ENCODE peak calls at places on chromosomes 12 and 14, in ten cellular contexts. G is A549, J is AG10803, W is GM20000, C is AG04450, B is PC-9, D is cardiac muscle cell, T is tibial artery, E is transverse colon, M is GM06990. F is an unnamed sample.
A peak's percentile ranks its signal among the peaks of the same experiment; 100 is the strongest.

GRCh38 chr12:131853832-131854797 is 25.9 kb downstream of the MMP17 start:
- DNase-seq in G (peak; percentile 66), J (no peak), W (no peak), C (no peak), B (no peak), D (no peak), T (no peak), E (no peak), M (no peak), F (no peak)

GRCh38 chr12:53737951-53738833 is 10.9 kb upstream of the CALCOCO1 start:
- DNase-seq in G (no peak), J (no peak), W (no peak), C (no peak), B (no peak), D (no peak), T (no peak), E (peak; percentile 35), M (no peak), F (no peak)

GRCh38 chr12:115233891-115234543 is 550.0 kb upstream of the TBX3 start:
- DNase-seq in G (no peak), J (no peak), W (no peak), C (no peak), B (no peak), D (peak; percentile 42), T (no peak), E (no peak), M (no peak), F (no peak)

GRCh38 chr12:111330800-111331752 is 37.8 kb downstream of the PHETA1 start:
- DNase-seq in G (peak; percentile 74), J (peak; percentile 54), W (peak; percentile 59), C (peak; percentile 3), B (no peak), D (peak; percentile 56), T (no peak), E (no peak), M (no peak), F (peak; percentile 59)

GRCh38 chr12:79844693-79845092 is 90.2 kb downstream of the PPP1R12A start:
- DNase-seq in G (peak; percentile 74), J (peak; percentile 67), W (no peak), C (peak; percentile 45), B (peak; percentile 58), D (no peak), T (no peak), E (no peak), M (no peak), F (no peak)

GRCh38 chr14:81169711-81170103 is 51.1 kb downstream of the GTF2A1 start:
- DNase-seq in G (no peak), J (peak; percentile 31), W (no peak), C (no peak), B (no peak), D (peak; percentile 3), T (peak; percentile 83), E (peak; percentile 70), M (no peak), F (peak; percentile 14)

GRCh38 chr14:88729159-88729558 is 63.6 kb downstream of the EML5 start:
- DNase-seq in G (peak; percentile 13), J (no peak), W (no peak), C (no peak), B (no peak), D (no peak), T (no peak), E (no peak), M (no peak), F (no peak)

GRCh38 chr14:45169906-45170305 is 34.2 kb downstream of the FANCM start:
- DNase-seq in G (no peak), J (no peak), W (no peak), C (no peak), B (no peak), D (no peak), T (no peak), E (no peak), M (no peak), F (no peak)

GRCh38 chr12:51910691-51911090 is 3.4 kb downstream of the ACVRL1 start:
- DNase-seq in G (no peak), J (no peak), W (no peak), C (no peak), B (no peak), D (no peak), T (no peak), E (no peak), M (no peak), F (no peak)

GRCh38 chr12:125744201-125744600 is 679.0 kb downstream of the AACS start:
- DNase-seq in G (no peak), J (no peak), W (no peak), C (no peak), B (no peak), D (no peak), T (no peak), E (no peak), M (no peak), F (no peak)

DNA sequence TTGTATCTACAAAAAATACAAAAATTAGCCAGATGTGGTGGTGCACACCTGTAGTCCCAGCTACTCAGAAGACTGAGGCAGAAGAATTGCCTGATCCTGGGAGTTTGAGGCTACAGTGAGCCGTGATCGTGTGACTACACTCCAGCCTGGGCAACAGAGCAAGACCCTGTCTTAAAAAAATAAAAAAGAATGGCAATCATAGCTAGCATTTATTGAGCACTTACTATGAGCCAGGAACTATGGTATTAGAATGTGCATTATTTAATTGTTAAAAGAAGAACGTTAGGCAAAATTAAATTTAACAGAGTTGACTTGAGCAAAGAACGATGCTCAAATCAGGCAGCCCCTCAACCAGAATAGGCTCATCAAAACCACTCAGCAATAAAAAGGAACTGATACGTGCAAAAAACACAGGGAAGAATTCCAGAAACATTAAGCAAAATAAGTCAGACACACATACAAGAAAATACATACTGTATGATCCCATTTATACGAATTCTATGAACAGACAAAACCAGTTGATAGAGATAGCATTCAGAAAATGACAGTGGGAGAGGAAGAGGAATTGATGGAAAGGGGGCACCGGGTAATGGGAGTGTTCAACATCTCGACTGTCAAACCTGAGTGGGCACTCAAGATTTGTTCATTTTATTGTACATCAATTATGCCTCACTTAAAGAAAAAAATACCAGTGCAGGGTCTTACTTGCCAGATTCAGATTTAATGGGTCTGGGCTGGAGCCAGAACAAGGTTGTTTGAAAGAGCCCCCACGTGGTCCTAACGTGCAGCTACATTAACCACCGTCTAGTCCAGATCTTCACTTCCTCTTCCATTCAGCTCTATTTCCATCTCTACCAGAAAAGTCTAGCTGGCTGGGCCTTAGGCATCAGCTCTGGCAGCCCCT is 8.0 kb downstream of the SCNN1A start:
- DNase-seq in G (peak; percentile 77), J (no peak), W (peak; percentile 85), C (no peak), B (no peak), D (no peak), T (no peak), E (no peak), M (no peak), F (peak; percentile 80)
- TF ChIP-seq CTCF in G (no peak), J (peak; percentile 23), W (peak; percentile 8), C (peak; percentile 35), B (no peak), D (peak; percentile 39), T (peak; percentile 9), E (peak; percentile 25), M (peak; percentile 40), F (peak; percentile 49)

DNA sequence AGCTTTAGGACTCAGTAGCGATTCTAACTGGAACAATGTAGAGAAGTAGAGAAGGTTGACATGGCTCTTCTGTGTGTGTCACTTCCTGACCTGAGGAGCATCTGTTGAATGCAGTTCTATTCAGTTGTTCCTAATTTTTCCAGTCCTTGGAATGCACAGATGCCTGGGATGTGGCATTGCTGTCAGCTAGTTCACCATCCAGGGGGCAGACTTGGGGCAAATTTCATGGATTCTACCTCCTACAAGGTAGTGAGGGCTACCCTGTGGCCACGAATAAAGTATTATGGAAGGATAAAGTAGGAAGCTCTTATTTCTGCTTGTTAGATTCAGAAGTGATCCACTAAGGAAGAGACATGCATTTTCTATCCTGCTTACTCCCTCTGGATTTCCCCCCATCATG is 74.4 kb upstream of the GPATCH2L start:
- DNase-seq in G (no peak), J (no peak), W (no peak), C (no peak), B (no peak), D (no peak), T (no peak), E (no peak), M (no peak), F (no peak)
- TF ChIP-seq CTCF in G (no peak), J (no peak), W (no peak), C (no peak), B (no peak), D (no peak), T (no peak), E (no peak), M (no peak), F (no peak)

DNA sequence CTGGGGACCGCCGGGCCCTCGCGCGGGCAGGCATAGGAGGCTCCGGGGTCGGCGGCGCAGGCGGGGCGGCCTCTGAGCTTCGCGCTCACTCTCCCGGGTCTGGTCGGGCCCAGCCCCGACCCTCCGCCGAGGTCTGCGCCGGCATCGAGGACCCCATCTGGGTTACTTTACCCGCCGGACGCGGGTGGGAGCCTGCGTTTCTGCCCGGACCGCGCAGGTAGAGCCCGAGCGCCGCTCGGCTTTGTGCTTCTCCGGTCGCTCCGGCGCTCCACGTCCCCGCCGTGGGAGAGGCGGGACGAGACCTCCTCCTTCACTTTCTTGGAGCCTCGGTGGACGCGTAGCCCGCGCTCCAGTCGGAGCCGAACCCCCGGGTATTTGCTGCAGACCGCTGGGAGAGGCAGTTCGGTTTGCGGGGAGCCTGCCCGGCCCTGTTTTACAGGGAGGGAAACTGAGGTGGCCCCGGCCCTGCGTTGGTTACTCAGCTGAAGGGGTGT is 63.2 kb downstream of the FBXL14 start:
- DNase-seq in G (no peak), J (no peak), W (peak; percentile 59), C (no peak), B (no peak), D (no peak), T (peak; percentile 62), E (no peak), M (no peak), F (no peak)
- TF ChIP-seq CTCF in G (no peak), J (no peak), W (no peak), C (no peak), B (no peak), D (no peak), T (no peak), E (no peak), M (no peak), F (no peak)

GRCh38 chr14:61923348-61923747 is 161.1 kb downstream of the SNAPC1 start:
- DNase-seq in G (no peak), J (peak; percentile 56), W (no peak), C (peak; percentile 23), B (no peak), D (no peak), T (no peak), E (no peak), M (no peak), F (no peak)

GRCh38 chr14:61925732-61926445 is 163.7 kb downstream of the SNAPC1 start:
- DNase-seq in G (no peak), J (peak; percentile 39), W (no peak), C (no peak), B (no peak), D (no peak), T (no peak), E (no peak), M (no peak), F (no peak)

GRCh38 chr14:61927015-61927414 is 164.8 kb downstream of the SNAPC1 start:
- DNase-seq in G (no peak), J (peak; percentile 44), W (no peak), C (peak; percentile 30), B (peak; percentile 92), D (no peak), T (no peak), E (no peak), M (no peak), F (no peak)

GRCh38 chr14:61927521-61927920 is 165.3 kb downstream of the SNAPC1 start:
- DNase-seq in G (peak; percentile 4), J (peak; percentile 61), W (no peak), C (peak; percentile 55), B (peak; percentile 98), D (no peak), T (no peak), E (no peak), M (no peak), F (no peak)

GRCh38 chr14:61925043-61925442 is 162.8 kb downstream of the SNAPC1 start:
- DNase-seq in G (peak; percentile 22), J (peak; percentile 34), W (peak; percentile 32), C (no peak), B (no peak), D (peak; percentile 23), T (no peak), E (no peak), M (no peak), F (peak; percentile 15)
- TF ChIP-seq CTCF in G (peak; percentile 13), J (peak; percentile 38), W (peak; percentile 21), C (peak; percentile 25), B (no peak), D (no peak), T (no peak), E (no peak), M (peak; percentile 45), F (peak; percentile 38)

F was measured in GM10248.